ENCODE peak calls at places on chromosomes 12 and 14, in six cellular contexts. L, D, N, K, T and U are unnamed samples.
A peak's percentile ranks its signal among the peaks of the same experiment; 100 is the strongest.

GRCh38 chr12:64010069-64010686 is 165.7 kb downstream of the SRGAP1 start:
- DNase-seq in L (peak; percentile 94), D (no peak), N (no peak), K (no peak), T (no peak), U (no peak)

GRCh38 chr14:23357261-23357660 is 4.6 kb upstream of the SLC22A17 start:
- DNase-seq in L (no peak), D (no peak), N (no peak), K (no peak), T (no peak), U (no peak)

GRCh38 chr14:74514471-74514932 is 20.9 kb downstream of the ISCA2 start:
- DNase-seq in L (peak; percentile 94), D (peak; percentile 55), N (no peak), K (peak; percentile 45), T (no peak), U (no peak)

GRCh38 chr12:45125997-45126396 is 75.1 kb upstream of the DBX2 start:
- DNase-seq in L (no peak), D (no peak), N (no peak), K (no peak), T (no peak), U (no peak)

GRCh38 chr12:49070971-49071370 is 1.2 kb upstream of the RHEBL1 start:
- DNase-seq in L (no peak), D (no peak), N (no peak), K (no peak), T (no peak), U (no peak)

GRCh38 chr12:57096748-57097553 is 8.0 kb downstream of the NAB2 start:
- DNase-seq in L (no peak), D (no peak), N (no peak), K (no peak), T (no peak), U (no peak)

GRCh38 chr12:119673634-119674033 is 5.7 kb downstream of the PRKAB1 start:
- DNase-seq in L (no peak), D (peak; percentile 33), N (peak; percentile 38), K (no peak), T (no peak), U (no peak)

GRCh38 chr14:67411820-67412421 is at the start of gene PLEK2:
- DNase-seq in L (no peak), D (peak; percentile 64), N (no peak), K (peak; percentile 89), T (peak; percentile 37), U (peak; percentile 20)

GRCh38 chr12:125186471-125187147 is 121.4 kb downstream of the AACS start:
- DNase-seq in L (peak; percentile 18), D (no peak), N (no peak), K (no peak), T (no peak), U (no peak)

GRCh38 chr14:66496911-66497310 is 10.7 kb downstream of the CCDC196 start:
- DNase-seq in L (no peak), D (no peak), N (no peak), K (no peak), T (no peak), U (no peak)

GRCh38 chr12:121240484-121241202 is 30.7 kb downstream of the P2RX4 start:
- DNase-seq in L (no peak), D (peak; percentile 45), N (peak; percentile 79), K (peak; percentile 68), T (peak; percentile 99), U (peak; percentile 94)

GRCh38 chr14:36069535-36069900 is 107.0 kb downstream of the PTCSC3 start:
- DNase-seq in L (peak; percentile 36), D (no peak), N (no peak), K (no peak), T (peak; percentile 9), U (no peak)

GRCh38 chr12:69527506-69528272 is 57.5 kb downstream of the FRS2 start:
- DNase-seq in L (peak; percentile 94), D (no peak), N (no peak), K (no peak), T (no peak), U (no peak)

GRCh38 chr14:25846232-25846631 is 751.6 kb downstream of the NOVA1 start:
- DNase-seq in L (no peak), D (no peak), N (no peak), K (no peak), T (no peak), U (no peak)
- H3K9me3 ChIP-seq in L (no peaks in the 10 kb centered on the region), D (no peaks in the 10 kb centered on the region), N (no peaks in the 10 kb centered on the region), K (no peaks in the 10 kb centered on the region), T (no peaks in the 10 kb centered on the region), U (peaks cover 5% of the 10 kb centered on the region)

DNA sequence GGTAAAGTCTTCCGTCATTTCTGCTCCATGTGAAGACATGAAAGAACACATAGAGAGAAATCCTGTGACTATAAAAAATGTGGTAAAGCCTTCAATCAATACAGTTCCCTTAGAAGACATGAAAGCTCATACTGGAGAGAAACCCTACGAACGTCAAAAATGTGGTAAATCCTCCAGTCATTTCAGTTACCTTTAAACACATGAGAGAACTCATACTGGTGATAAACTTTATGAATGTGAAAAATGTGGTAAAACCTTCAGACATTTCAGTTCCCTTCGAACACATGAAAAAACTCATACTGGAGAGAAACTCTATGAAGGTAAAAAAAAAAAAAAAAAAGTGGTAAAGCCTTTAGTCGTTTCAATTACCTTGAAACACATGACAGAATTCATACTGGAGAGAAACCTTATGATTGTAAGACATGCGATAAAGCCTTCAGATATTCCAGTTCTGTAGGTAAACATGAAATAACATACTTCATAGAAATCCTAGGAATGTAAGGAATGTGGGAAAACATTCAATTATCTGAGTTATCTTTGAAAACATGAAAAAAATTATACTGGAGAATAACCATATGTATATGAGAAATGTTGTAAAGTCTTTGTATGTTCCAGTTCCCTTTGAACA is 60.4 kb downstream of the MAP4K5 start:
- DNase-seq in L (no peak), D (no peak), N (no peak), K (no peak), T (no peak), U (no peak)
- H3K9me3 ChIP-seq in L (peaks cover 11% of the 10 kb centered on the region), D (no peaks in the 10 kb centered on the region), N (peaks cover 37% of the 10 kb centered on the region), K (peaks cover 25% of the 10 kb centered on the region), T (no peaks in the 10 kb centered on the region), U (peaks cover 15% of the 10 kb centered on the region)

GRCh38 chr12:132949936-132950837 is 5.9 kb downstream of the ZNF605 start:
- DNase-seq in L (no peak), D (no peak), N (no peak), K (no peak), T (no peak), U (no peak)

GRCh38 chr12:132945806-132946506 is 10.2 kb downstream of the ZNF605 start:
- DNase-seq in L (no peak), D (no peak), N (no peak), K (no peak), T (no peak), U (no peak)

GRCh38 chr12:132942611-132943010 is 13.5 kb downstream of the ZNF605 start:
- DNase-seq in L (no peak), D (no peak), N (no peak), K (no peak), T (no peak), U (no peak)

GRCh38 chr12:132948146-132949066 is 7.7 kb downstream of the ZNF605 start:
- DNase-seq in L (no peak), D (no peak), N (no peak), K (no peak), T (no peak), U (no peak)

GRCh38 chr12:132946507-132946820 is 9.6 kb downstream of the ZNF605 start:
- DNase-seq in L (no peak), D (no peak), N (no peak), K (no peak), T (no peak), U (no peak)
- H3K9me3 ChIP-seq in L (peaks cover 64% of the 10 kb centered on the region), D (no peaks in the 10 kb centered on the region), N (peaks cover 99% of the 10 kb centered on the region), K (peaks cover 97% of the 10 kb centered on the region), T (peaks cover 9% of the 10 kb centered on the region), U (peaks cover 5% of the 10 kb centered on the region)

GRCh38 chr14:94461526-94462218 is 9.1 kb upstream of the SERPINA11 start:
- DNase-seq in L (peak; percentile 10), D (no peak), N (no peak), K (no peak), T (no peak), U (no peak)
- H3K9me3 ChIP-seq in L (peaks cover 15% of the 10 kb centered on the region), D (no peaks in the 10 kb centered on the region), N (peaks cover 39% of the 10 kb centered on the region), K (peaks cover 4% of the 10 kb centered on the region), T (no peaks in the 10 kb centered on the region), U (no peaks in the 10 kb centered on the region)

DNA sequence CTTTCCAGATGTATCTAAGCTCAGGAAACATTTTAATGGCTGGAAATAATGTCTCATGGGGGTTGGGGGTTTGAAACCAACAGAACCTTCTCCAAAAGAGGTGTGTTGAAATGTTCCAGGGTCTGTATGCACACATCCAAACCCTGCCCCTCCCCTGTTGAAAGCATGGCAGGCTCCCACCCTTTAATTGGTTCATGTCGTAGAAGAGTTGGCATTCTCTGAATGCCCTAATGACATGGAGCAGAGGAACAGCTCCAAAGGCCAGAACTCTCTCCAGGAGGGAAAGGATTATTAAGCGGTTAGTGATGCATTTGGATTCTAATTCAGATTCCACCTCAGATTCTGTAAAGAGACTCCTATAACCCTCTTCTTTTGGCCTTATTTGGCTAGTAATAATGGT is 353.1 kb downstream of the ZFP36L1 start:
- DNase-seq in L (no peak), D (no peak), N (no peak), K (no peak), T (no peak), U (no peak)
- H3K9me3 ChIP-seq in L (no peaks in the 10 kb centered on the region), D (no peaks in the 10 kb centered on the region), N (peaks cover 11% of the 10 kb centered on the region), K (no peaks in the 10 kb centered on the region), T (no peaks in the 10 kb centered on the region), U (no peaks in the 10 kb centered on the region)